ENCODE peak calls at places on chromosomes 12 and 14, in seven cellular contexts. R, E, I, B, L, N and S are unnamed samples.

GRCh38 chr12:3821441-3821840 is 51.8 kb downstream of the PARP11 start:
- DNase-seq in R (no peak), E (no peak), I (no peak), B (no peak), L (no peak), N (no peak), S (no peak)

GRCh38 chr14:31505411-31505810 is 17.6 kb upstream of the GPR33 start:
- DNase-seq in R (no peak), E (no peak), I (no peak), B (no peak), L (no peak), N (no peak), S (no peak)

GRCh38 chr12:128178971-128179370 is 88.0 kb upstream of the TMEM132C start:
- DNase-seq in R (no peak), E (no peak), I (no peak), B (peak), L (no peak), N (peak), S (no peak)

GRCh38 chr12:6542209-6543009 is 8.1 kb downstream of the GAPDH start:
- DNase-seq in R (peak), E (no peak), I (no peak), B (no peak), L (no peak), N (peak), S (no peak)

GRCh38 chr14:61545716-61546455 is 149.4 kb upstream of the HIF1A start:
- DNase-seq in R (no peak), E (no peak), I (no peak), B (no peak), L (no peak), N (no peak), S (no peak)

GRCh38 chr12:68067762-68068376 is 78.6 kb downstream of the IFNG-AS1 start:
- DNase-seq in R (no peak), E (peak), I (no peak), B (no peak), L (no peak), N (no peak), S (no peak)

GRCh38 chr14:100841445-100842403 is 15.8 kb downstream of the MEG3 start:
- DNase-seq in R (no peak), E (no peak), I (no peak), B (no peak), L (no peak), N (no peak), S (no peak)

GRCh38 chr14:71931492-71932228 is 569 bp upstream of the RGS6 start:
- DNase-seq in R (no peak), E (no peak), I (no peak), B (no peak), L (peak), N (no peak), S (no peak)

GRCh38 chr12:53097207-53097563 is 282 bp upstream of the IGFBP6 start:
- DNase-seq in R (no peak), E (no peak), I (no peak), B (peak), L (peak), N (no peak), S (no peak)

GRCh38 chr12:68560823-68561422 is 49.8 kb upstream of the RAP1B start:
- DNase-seq in R (no peak), E (no peak), I (no peak), B (no peak), L (no peak), N (no peak), S (no peak)

GRCh38 chr14:32648434-32648833 is 290.2 kb upstream of the NPAS3 start:
- DNase-seq in R (no peak), E (no peak), I (no peak), B (peak), L (no peak), N (no peak), S (no peak)

GRCh38 chr12:71848212-71848611 is 8.7 kb downstream of the TBC1D15 start:
- DNase-seq in R (no peak), E (no peak), I (no peak), B (no peak), L (no peak), N (no peak), S (no peak)

GRCh38 chr12:95258803-95259202 is 41.2 kb downstream of the VEZT start:
- DNase-seq in R (no peak), E (no peak), I (no peak), B (no peak), L (no peak), N (no peak), S (no peak)

GRCh38 chr12:77049767-77050353 is 15.5 kb downstream of the E2F7 start:
- DNase-seq in R (peak), E (peak), I (no peak), B (peak), L (no peak), N (no peak), S (no peak)

GRCh38 chr12:4148418-4149056 is 125.0 kb upstream of the CCND2 start:
- DNase-seq in R (no peak), E (no peak), I (peak), B (no peak), L (peak), N (peak), S (no peak)

DNA sequence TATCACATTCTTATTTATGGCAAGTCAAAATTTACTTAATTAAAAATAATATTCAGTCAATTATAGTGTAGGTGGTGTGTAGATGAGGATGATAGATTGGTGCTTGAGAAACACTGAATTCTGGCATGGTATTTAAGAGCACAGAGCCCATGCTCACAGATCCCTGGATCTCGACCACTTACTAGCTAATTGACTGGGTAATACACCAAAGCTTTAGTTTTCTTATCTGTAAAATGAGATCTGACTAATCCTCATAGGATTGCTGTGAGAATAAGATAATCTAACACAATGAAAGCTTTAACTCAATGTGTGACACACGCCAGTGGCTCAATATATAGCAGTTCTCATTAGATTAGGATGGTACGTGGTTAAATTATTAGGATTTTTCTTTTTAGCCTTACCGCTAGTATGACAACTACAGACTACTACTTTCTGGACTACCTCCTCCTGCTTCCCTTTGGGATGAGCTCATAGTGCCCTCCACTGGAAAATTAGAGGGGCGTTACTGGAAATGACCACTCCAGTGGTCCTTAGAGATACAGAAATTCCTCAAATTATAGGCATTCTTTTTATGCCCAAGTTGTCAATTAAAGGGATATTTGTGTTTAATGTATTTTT is 482.8 kb upstream of the TBX3 start:
- DNase-seq in R (no peak), E (no peak), I (no peak), B (no peak), L (no peak), N (no peak), S (no peak)
- TF ChIP-seq CTCF in R (no peak), E (peak), I (no peak), B (no peak), L (peak), N (no peak), S (no peak)

DNA sequence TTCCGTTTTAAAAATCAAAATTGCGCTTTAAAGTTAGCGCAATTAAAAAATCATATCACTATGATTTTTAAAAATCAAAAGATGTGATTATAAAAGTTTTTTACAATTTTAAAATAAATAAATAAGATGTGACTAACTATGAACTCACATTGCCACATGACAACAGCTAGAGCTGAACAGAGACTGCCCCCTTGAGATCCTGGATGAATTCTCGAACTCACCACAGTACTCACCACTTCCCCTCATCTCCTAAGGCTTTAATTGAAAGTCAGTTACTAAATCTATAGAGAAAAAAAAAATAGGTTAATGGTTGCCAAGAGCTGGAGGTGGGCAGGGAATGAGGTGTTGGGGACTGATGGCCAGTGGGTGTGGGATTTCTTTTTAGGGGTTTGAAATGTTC is 384.2 kb downstream of the ZFP36L1 start:
- DNase-seq in R (no peak), E (no peak), I (no peak), B (no peak), L (no peak), N (no peak), S (no peak)
- TF ChIP-seq CTCF in R (no peak), E (peak), I (peak), B (no peak), L (no peak), N (no peak), S (no peak)

GRCh38 chr12:14424545-14424944 is 59.1 kb downstream of the ATF7IP start:
- DNase-seq in R (no peak), E (no peak), I (no peak), B (no peak), L (no peak), N (no peak), S (no peak)
- TF ChIP-seq CTCF in R (no peak), E (no peak), I (no peak), B (no peak), L (no peak), N (no peak), S (no peak)

GRCh38 chr12:120235369-120236123 is 30.0 kb downstream of the PXN start:
- DNase-seq in R (no peak), E (peak), I (no peak), B (no peak), L (peak), N (no peak), S (no peak)
- TF ChIP-seq CTCF in R (no peak), E (peak), I (peak), B (no peak), L (peak), N (no peak), S (peak)

DNA sequence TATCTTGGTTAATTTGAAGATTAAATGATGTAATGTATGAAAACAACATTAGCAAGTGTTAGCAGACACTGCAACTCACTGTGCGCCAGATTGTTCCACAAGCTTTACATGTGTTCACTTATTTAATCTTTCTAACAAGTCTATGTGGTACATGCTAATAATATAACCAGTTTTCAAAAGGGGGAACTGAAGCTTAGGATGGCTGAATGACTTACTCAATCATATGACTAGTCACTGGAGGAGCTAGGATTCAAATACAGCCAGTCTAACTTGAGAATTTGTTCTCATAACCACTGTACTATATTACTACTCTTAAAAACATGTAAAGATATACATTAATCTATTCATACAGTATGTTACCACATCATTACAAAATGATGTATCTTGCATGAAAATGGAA is 60.5 kb upstream of the LRIG3 start:
- DNase-seq in R (no peak), E (no peak), I (no peak), B (no peak), L (no peak), N (no peak), S (no peak)
- TF ChIP-seq CTCF in R (no peak), E (no peak), I (no peak), B (no peak), L (no peak), N (no peak), S (no peak)